ENCODE peak calls at places on chromosomes 13 and 19, in eight cellular contexts. D, A, X, T, S, G, K and B are unnamed samples.

GRCh38 chr19:57389194-57389729 is 392 bp upstream of the ZNF548 start:
- DNase-seq in D (no peak), A (no peak), X (no peak), T (no peak), S (no peak), G (no peak), K (no peak), B (no peak)

GRCh38 chr13:28318418-28318995 is 176.4 kb downstream of the FLT1 start:
- DNase-seq in D (no peak), A (no peak), X (no peak), T (no peak), S (no peak), G (no peak), K (no peak), B (no peak)

GRCh38 chr13:64164435-64164834 is 2748.8 kb upstream of the PCDH20 start:
- DNase-seq in D (no peak), A (no peak), X (no peak), T (no peak), S (no peak), G (peak; percentile 28), K (no peak), B (no peak)

GRCh38 chr19:18478545-18479311 is 40.8 kb upstream of the ISYNA1 start:
- DNase-seq in D (peak; percentile 91), A (no peak), X (peak; percentile 91), T (peak; percentile 3), S (peak; percentile 40), G (peak; percentile 84), K (peak; percentile 79), B (peak; percentile 82)

GRCh38 chr19:45331411-45331810 is 8.7 kb upstream of the CKM start:
- DNase-seq in D (no peak), A (no peak), X (no peak), T (peak; percentile 26), S (no peak), G (no peak), K (no peak), B (no peak)

GRCh38 chr19:15113245-15114152 is 6.3 kb downstream of the SYDE1 start:
- DNase-seq in D (no peak), A (no peak), X (no peak), T (no peak), S (no peak), G (no peak), K (no peak), B (no peak)

GRCh38 chr13:101434486-101434885 is 18.0 kb upstream of the ITGBL1 start:
- DNase-seq in D (no peak), A (no peak), X (no peak), T (no peak), S (no peak), G (no peak), K (no peak), B (no peak)

GRCh38 chr19:3979674-3980352 is 5.5 kb downstream of the EEF2 start:
- DNase-seq in D (no peak), A (no peak), X (no peak), T (peak; percentile 43), S (no peak), G (no peak), K (no peak), B (no peak)

GRCh38 chr13:31431722-31432137 is 232.0 kb downstream of the B3GLCT start:
- DNase-seq in D (no peak), A (no peak), X (peak; percentile 59), T (peak; percentile 46), S (peak; percentile 29), G (no peak), K (no peak), B (peak; percentile 11)

GRCh38 chr19:47510516-47511127 is 4.2 kb downstream of the NAPA start:
- DNase-seq in D (no peak), A (no peak), X (no peak), T (no peak), S (no peak), G (no peak), K (no peak), B (no peak)

GRCh38 chr19:12789098-12789903 is 2.0 kb upstream of the JUNB start:
- DNase-seq in D (no peak), A (no peak), X (peak; percentile 49), T (peak; percentile 74), S (no peak), G (no peak), K (no peak), B (no peak)

GRCh38 chr19:34336781-34337271 is 28.2 kb upstream of the GPI start:
- DNase-seq in D (no peak), A (no peak), X (peak; percentile 30), T (peak; percentile 54), S (peak; percentile 46), G (no peak), K (no peak), B (no peak)

GRCh38 chr13:78323848-78324247 is 279.5 kb downstream of the POU4F1 start:
- DNase-seq in D (no peak), A (peak; percentile 25), X (peak; percentile 64), T (no peak), S (no peak), G (no peak), K (no peak), B (no peak)